ENCODE peak calls at places on chromosomes 1 and 21, in nine cellular contexts. G, C, S, M, K, X, H, P and U are unnamed samples.

GRCh38 chr1:2499260-2499659 is 23.2 kb downstream of the PLCH2 start:
- DNase-seq in G (no peak), C (no peak), S (no peak), M (no peak), K (no peak), X (no peak), H (no peak), P (no peak), U (no peak)

GRCh38 chr1:96519851-96520281 is 201.7 kb upstream of the PTBP2 start:
- DNase-seq in G (peak; percentile 59), C (no peak), S (no peak), M (no peak), K (no peak), X (no peak), H (no peak), P (no peak), U (no peak)

GRCh38 chr21:27807596-27807995 is 840.7 kb upstream of the ADAMTS5 start:
- DNase-seq in G (no peak), C (no peak), S (no peak), M (peak; percentile 47), K (no peak), X (no peak), H (no peak), P (no peak), U (no peak)

GRCh38 chr1:204744102-204744501 is 58.6 kb upstream of the LRRN2 start:
- DNase-seq in G (no peak), C (no peak), S (no peak), M (no peak), K (no peak), X (no peak), H (no peak), P (no peak), U (peak; percentile 68)

GRCh38 chr1:170765712-170766330 is 101.9 kb downstream of the PRRX1 start:
- DNase-seq in G (no peak), C (no peak), S (no peak), M (peak; percentile 64), K (peak; percentile 32), X (peak; percentile 11), H (peak; percentile 22), P (peak; percentile 21), U (no peak)

GRCh38 chr1:172940170-172940855 is 110.4 kb downstream of the TNFSF18 start:
- DNase-seq in G (no peak), C (no peak), S (no peak), M (peak; percentile 90), K (no peak), X (no peak), H (no peak), P (no peak), U (no peak)

GRCh38 chr1:54376085-54377039 is 29.8 kb downstream of the SSBP3 start:
- DNase-seq in G (peak; percentile 35), C (no peak), S (peak; percentile 74), M (no peak), K (no peak), X (no peak), H (no peak), P (peak; percentile 13), U (no peak)

GRCh38 chr1:116738673-116739370 is 15.4 kb upstream of the CD2 start:
- DNase-seq in G (no peak), C (no peak), S (no peak), M (no peak), K (no peak), X (no peak), H (no peak), P (no peak), U (no peak)

GRCh38 chr1:22753396-22754083 is 42.9 kb downstream of the EPHB2 start:
- DNase-seq in G (no peak), C (peak; percentile 38), S (no peak), M (peak; percentile 82), K (no peak), X (peak; percentile 42), H (no peak), P (no peak), U (peak; percentile 29)

DNA sequence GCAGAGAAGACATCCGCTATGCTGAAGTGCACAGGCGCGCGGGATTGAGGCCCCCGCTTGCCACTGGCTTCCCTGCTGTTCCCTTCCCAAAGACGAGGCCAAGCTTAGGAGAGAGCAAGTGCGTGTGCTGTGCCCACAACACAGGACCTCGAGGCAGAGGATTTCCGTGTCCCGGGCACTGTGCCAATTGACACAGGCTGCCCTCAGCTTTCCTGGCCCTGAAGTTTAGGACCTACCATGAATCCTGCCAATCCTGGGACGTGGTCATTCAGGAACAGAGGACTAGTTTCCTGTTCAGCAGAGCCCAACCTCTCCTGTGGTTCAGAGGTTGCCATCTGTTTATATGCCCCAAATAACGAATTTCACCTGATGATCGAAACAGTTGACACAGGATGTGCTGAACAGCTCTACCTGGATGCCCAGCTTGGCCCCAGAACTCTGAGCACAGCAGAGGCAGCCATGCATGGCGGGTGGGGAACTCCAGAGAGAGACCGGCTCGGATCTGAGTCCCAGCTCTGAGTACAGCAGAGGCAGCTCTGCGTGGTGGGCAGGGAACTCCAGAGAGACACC is 22.0 kb downstream of the SLC37A1 start:
- DNase-seq in G (peak; percentile 85), C (no peak), S (peak; percentile 32), M (no peak), K (peak; percentile 15), X (no peak), H (no peak), P (no peak), U (peak; percentile 82)
- TF ChIP-seq POLR2A in G (no peak), C (no peak), S (no peak), M (no peak), K (no peak), X (no peak), H (no peak), P (no peak), U (no peak)

DNA sequence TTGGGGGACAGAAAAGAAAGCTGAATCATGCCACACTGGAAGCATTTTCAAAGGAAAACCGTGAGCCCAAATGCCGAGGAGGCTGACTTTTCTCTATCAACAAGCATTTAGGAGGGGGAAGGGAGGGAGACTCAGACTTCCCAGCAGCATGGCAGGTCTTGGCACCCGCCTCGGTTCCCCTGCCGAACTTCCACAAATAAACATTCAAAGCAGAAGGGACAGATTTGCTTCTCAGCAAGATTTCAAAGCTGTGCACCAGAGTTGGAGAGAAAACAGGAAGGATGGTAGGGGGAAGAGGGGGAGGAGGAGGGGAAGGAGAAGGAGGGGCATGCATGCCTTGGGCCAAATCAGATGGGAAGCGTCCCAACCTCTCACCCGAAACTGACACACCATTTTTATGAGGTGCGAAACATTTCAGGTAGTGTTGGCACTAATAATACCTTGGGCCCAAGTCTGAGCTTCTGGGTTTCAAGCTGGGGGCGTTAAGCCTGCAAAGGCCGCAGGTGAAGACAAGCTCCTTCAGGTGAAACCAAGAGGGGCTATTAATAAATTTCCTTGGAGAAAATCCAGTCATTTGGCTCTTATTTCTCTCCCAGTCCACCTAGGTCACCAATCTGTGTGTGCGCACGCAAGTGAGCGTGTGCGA is 26.4 kb downstream of the ABCA4 start:
- DNase-seq in G (peak; percentile 83), C (peak; percentile 69), S (peak; percentile 73), M (peak; percentile 78), K (peak; percentile 96), X (peak; percentile 67), H (no peak), P (no peak), U (peak; percentile 91)
- H3K4me3 ChIP-seq in G (no peak overlapping the region), C (no peak overlapping the region), S (no peak overlapping the region), M (no peak overlapping the region), K (no peak overlapping the region), X (no peak overlapping the region), H (no peak overlapping the region), P (no peak overlapping the region), U (no peak overlapping the region)

DNA sequence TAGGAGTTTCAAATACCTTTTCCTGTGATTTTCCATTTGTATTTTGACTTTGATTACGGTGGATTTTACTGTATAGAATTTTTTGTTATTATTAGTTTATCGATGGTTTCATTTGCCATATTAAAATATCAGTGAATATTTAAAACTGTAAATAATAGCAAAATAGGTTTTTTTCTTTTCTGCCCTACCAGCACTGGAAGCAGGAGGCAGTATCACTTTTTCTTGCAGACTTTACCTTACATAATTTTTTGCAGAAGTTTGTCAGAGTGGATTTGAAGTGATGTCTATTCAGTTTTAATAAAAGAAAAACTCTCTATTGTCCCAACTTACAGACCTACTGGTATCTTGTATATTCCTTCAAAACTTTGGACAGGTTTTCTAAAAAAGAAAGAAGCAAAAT is 213.6 kb downstream of the CENPF start:
- DNase-seq in G (no peak), C (no peak), S (no peak), M (no peak), K (no peak), X (no peak), H (no peak), P (no peak), U (no peak)
- TF ChIP-seq CTCF in G (no peak), C (no peak), S (no peak), M (no peak), K (no peak), X (no peak), H (no peak), P (peak; percentile 8), U (no peak)

DNA sequence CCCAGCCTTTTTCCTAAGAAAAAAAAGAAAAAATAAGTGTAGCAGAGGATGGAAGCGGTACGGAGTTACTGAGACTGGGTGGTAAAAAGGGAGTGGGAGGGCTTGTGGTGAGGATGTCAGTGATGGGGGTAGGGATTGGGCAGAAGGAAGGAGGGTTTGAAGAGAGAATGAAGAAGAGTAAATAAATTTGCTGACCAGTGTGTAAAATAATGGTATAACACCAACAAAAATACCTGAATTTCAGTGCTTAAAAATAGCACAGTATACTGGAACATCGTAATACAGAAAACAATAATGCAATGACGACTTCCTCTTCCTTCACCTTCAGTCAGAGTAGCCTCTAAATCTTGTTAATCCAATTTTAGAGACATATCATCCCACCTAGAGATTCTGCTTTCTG is 18.8 kb upstream of the SYPL2 start:
- DNase-seq in G (no peak), C (no peak), S (no peak), M (no peak), K (no peak), X (no peak), H (no peak), P (no peak), U (no peak)
- TF ChIP-seq POLR2A in G (no peak), C (no peak), S (no peak), M (no peak), K (no peak), X (no peak), H (no peak), P (no peak), U (no peak)

GRCh38 chr1:237103021-237103420 is 61.0 kb downstream of the RYR2 start:
- DNase-seq in G (no peak), C (no peak), S (no peak), M (no peak), K (no peak), X (no peak), H (no peak), P (no peak), U (no peak)
- H3K4me3 ChIP-seq in G (no peak overlapping the region), C (no peak overlapping the region), S (no peak overlapping the region), M (no peak overlapping the region), K (no peak overlapping the region), X (no peak overlapping the region), H (no peak overlapping the region), P (no peak overlapping the region), U (no peak overlapping the region)